ENCODE peak calls at places on chromosomes 1 and 21, in ten cellular contexts. B is stomach; I is right lobe of liver; J is heart right ventricle; M is GM23248; S is BE2C; X is naive thymus-derived CD4-positive, alpha-beta T cell; T is HCT116; W is fibroblast of lung; L is suprapubic skin. U is an unnamed sample.
A peak's percentile ranks its signal among the peaks of the same experiment; 100 is the strongest.

GRCh38 chr1:202994756-202995155 is 12.4 kb upstream of the TMEM183A start:
- DNase-seq in B (no peak), I (no peak), J (no peak), M (no peak), S (no peak), X (no peak), T (no peak), W (no peak), L (no peak), U (no peak)

GRCh38 chr1:206435450-206435849 is 34.8 kb upstream of the IKBKE start:
- DNase-seq in B (no peak), I (no peak), J (no peak), M (no peak), S (no peak), X (no peak), T (no peak), W (no peak), L (no peak), U (no peak)

GRCh38 chr1:224637510-224637909 is 21.4 kb downstream of the CNIH3 start:
- DNase-seq in B (no peak), I (no peak), J (no peak), M (peak; percentile 81), S (no peak), X (no peak), T (no peak), W (peak; percentile 89), L (no peak), U (peak; percentile 72)

GRCh38 chr1:165738794-165739193 is 29.9 kb downstream of the TMCO1 start:
- DNase-seq in B (no peak), I (no peak), J (no peak), M (no peak), S (no peak), X (no peak), T (no peak), W (no peak), L (no peak), U (no peak)

GRCh38 chr1:100528861-100529260 is 9.1 kb upstream of the GPR88 start:
- DNase-seq in B (no peak), I (no peak), J (no peak), M (peak; percentile 16), S (no peak), X (no peak), T (no peak), W (peak; percentile 78), L (no peak), U (peak; percentile 42)

GRCh38 chr1:151867321-151867720 is 13.8 kb upstream of the THEM5 start:
- DNase-seq in B (no peak), I (no peak), J (no peak), M (peak; percentile 40), S (no peak), X (no peak), T (no peak), W (peak; percentile 37), L (no peak), U (peak; percentile 28)

GRCh38 chr1:51616903-51617708 is at the start of gene OSBPL9:
- DNase-seq in B (peak; percentile 91), I (peak; percentile 89), J (peak; percentile 87), M (peak; percentile 98), S (peak; percentile 79), X (peak; percentile 80), T (peak; percentile 76), W (peak; percentile 94), L (peak; percentile 95), U (peak; percentile 72)

GRCh38 chr1:11158720-11159321 is 30.3 kb upstream of the ANGPTL7 start:
- DNase-seq in B (no peak), I (no peak), J (no peak), M (peak; percentile 95), S (no peak), X (no peak), T (no peak), W (peak; percentile 98), L (no peak), U (peak; percentile 89)

GRCh38 chr1:209590405-209590804 is 6.9 kb downstream of the CAMK1G start:
- DNase-seq in B (no peak), I (no peak), J (no peak), M (peak; percentile 56), S (peak; percentile 63), X (no peak), T (no peak), W (peak; percentile 46), L (no peak), U (no peak)

GRCh38 chr1:168223681-168224515 is 1.9 kb upstream of the SFT2D2 start:
- DNase-seq in B (no peak), I (no peak), J (no peak), M (peak; percentile 47), S (no peak), X (no peak), T (no peak), W (no peak), L (no peak), U (no peak)

GRCh38 chr1:47810964-47811650 is 186.1 kb downstream of the TRABD2B start:
- DNase-seq in B (no peak), I (no peak), J (no peak), M (no peak), S (no peak), X (no peak), T (no peak), W (no peak), L (no peak), U (no peak)

GRCh38 chr1:235873045-235873444 is 6.3 kb upstream of the LYST start:
- DNase-seq in B (no peak), I (no peak), J (no peak), M (no peak), S (no peak), X (no peak), T (no peak), W (no peak), L (no peak), U (no peak)

GRCh38 chr1:9022773-9023172 is 3.5 kb downstream of the SLC2A7 start:
- DNase-seq in B (no peak), I (no peak), J (no peak), M (no peak), S (no peak), X (no peak), T (no peak), W (no peak), L (no peak), U (no peak)

GRCh38 chr1:187744665-187745064 is 915.9 kb downstream of the PLA2G4A start:
- DNase-seq in B (no peak), I (no peak), J (no peak), M (no peak), S (no peak), X (no peak), T (no peak), W (no peak), L (no peak), U (no peak)

GRCh38 chr1:15020943-15021745 is 132.4 kb upstream of the TMEM51 start:
- DNase-seq in B (no peak), I (no peak), J (peak; percentile 43), M (no peak), S (no peak), X (no peak), T (no peak), W (no peak), L (no peak), U (no peak)

GRCh38 chr21:43993420-43993934 is 18.6 kb upstream of the TRAPPC10 start:
- DNase-seq in B (no peak), I (peak; percentile 35), J (no peak), M (no peak), S (no peak), X (no peak), T (no peak), W (no peak), L (no peak), U (no peak)
- H3K4me3 ChIP-seq in B (no peak overlapping the region), I (no peak overlapping the region), J (no peak overlapping the region), M (no peak overlapping the region), S (no peak overlapping the region), X (no peak overlapping the region), T (no peak overlapping the region), W (no peak overlapping the region), L (no peak overlapping the region), U (no peak overlapping the region)

GRCh38 chr1:43247256-43247921 is 22.4 kb upstream of the TMEM125 start:
- DNase-seq in B (no peak), I (no peak), J (no peak), M (no peak), S (no peak), X (no peak), T (no peak), W (no peak), L (no peak), U (no peak)
- H3K4me3 ChIP-seq in B (no peak overlapping the region), I (peak overlapping the region; percentile 25), J (no peak overlapping the region), M (no peak overlapping the region), S (no peak overlapping the region), X (no peak overlapping the region), T (no peak overlapping the region), W (no peak overlapping the region), L (no peak overlapping the region), U (no peak overlapping the region)

GRCh38 chr1:159944623-159945455 is 574 bp downstream of the IGSF9 start:
- DNase-seq in B (no peak), I (peak; percentile 72), J (no peak), M (no peak), S (no peak), X (no peak), T (no peak), W (no peak), L (peak; percentile 58), U (no peak)
- H3K4me3 ChIP-seq in B (peak overlapping the region; percentile 50), I (peak overlapping the region; percentile 52), J (peak overlapping the region; percentile 47), M (peak overlapping the region; percentile 69), S (peak overlapping the region; percentile 82), X (peak overlapping the region; percentile 57), T (peak overlapping the region; percentile 63), W (peak overlapping the region; percentile 35), L (peak overlapping the region; percentile 58), U (peak overlapping the region; percentile 43)

GRCh38 chr1:18512883-18513282 is 32.2 kb downstream of the KLHDC7A start:
- DNase-seq in B (no peak), I (no peak), J (no peak), M (no peak), S (no peak), X (no peak), T (no peak), W (no peak), L (no peak), U (no peak)

GRCh38 chr1:18516473-18516872 is 35.7 kb downstream of the KLHDC7A start:
- DNase-seq in B (no peak), I (no peak), J (no peak), M (no peak), S (no peak), X (no peak), T (no peak), W (no peak), L (no peak), U (no peak)

GRCh38 chr1:18511469-18511997 is 30.8 kb downstream of the KLHDC7A start:
- DNase-seq in B (no peak), I (no peak), J (no peak), M (no peak), S (no peak), X (no peak), T (no peak), W (no peak), L (no peak), U (no peak)

GRCh38 chr1:18515120-18515667 is 34.5 kb downstream of the KLHDC7A start:
- DNase-seq in B (no peak), I (no peak), J (no peak), M (no peak), S (no peak), X (no peak), T (no peak), W (no peak), L (no peak), U (no peak)

DNA sequence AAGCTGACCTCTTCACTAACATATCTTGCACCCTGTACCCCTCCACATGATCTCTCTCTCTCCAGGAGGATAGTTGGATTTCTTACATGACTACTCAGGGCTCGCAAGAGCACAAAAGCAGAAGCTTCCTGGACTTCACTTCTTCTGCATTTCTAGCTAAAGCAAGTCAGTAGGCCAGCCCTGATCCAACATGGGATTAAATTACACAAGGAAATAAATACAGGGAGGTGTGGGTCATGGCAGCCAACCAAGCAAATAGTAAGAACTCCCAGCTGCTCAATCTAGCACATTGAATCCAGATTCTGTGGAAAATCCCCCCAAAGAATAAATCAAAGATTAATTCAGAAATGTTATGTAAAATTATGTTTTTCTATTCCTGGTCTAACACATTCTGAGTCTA is 33.3 kb downstream of the KLHDC7A start:
- DNase-seq in B (peak; percentile 62), I (no peak), J (no peak), M (no peak), S (no peak), X (no peak), T (no peak), W (no peak), L (no peak), U (no peak)
- H3K4me3 ChIP-seq in B (no peak overlapping the region), I (no peak overlapping the region), J (no peak overlapping the region), M (no peak overlapping the region), S (no peak overlapping the region), X (no peak overlapping the region), T (no peak overlapping the region), W (no peak overlapping the region), L (no peak overlapping the region), U (no peak overlapping the region)